ENCODE peak calls at places on chromosomes 6 and 20, in six cellular contexts. X, F, L, S, U and E are unnamed samples.
A peak's percentile ranks its signal among the peaks of the same experiment; 100 is the strongest.

GRCh38 chr6:141218583-141218982 is 914.1 kb upstream of the GJE1 start:
- DNase-seq in X (no peak), F (no peak), L (no peak), S (no peak), U (no peak), E (peak; percentile 58)

GRCh38 chr6:31121131-31121790 is 1.0 kb upstream of the CDSN start:
- DNase-seq in X (no peak), F (no peak), L (no peak), S (no peak), U (no peak), E (no peak)

GRCh38 chr6:36755435-36756348 is 58.1 kb downstream of the RAB44 start:
- DNase-seq in X (no peak), F (no peak), L (no peak), S (no peak), U (peak; percentile 44), E (peak; percentile 80)

GRCh38 chr6:100432136-100432535 is 32.6 kb downstream of the SIM1 start:
- DNase-seq in X (no peak), F (no peak), L (no peak), S (no peak), U (no peak), E (no peak)

GRCh38 chr20:4813076-4813838 is 91.5 kb downstream of the PRND start:
- DNase-seq in X (no peak), F (no peak), L (no peak), S (no peak), U (no peak), E (peak; percentile 84)

GRCh38 chr20:64256282-64256947 is 867 bp downstream of the PCMTD2 start:
- DNase-seq in X (no peak), F (no peak), L (no peak), S (no peak), U (no peak), E (no peak)

GRCh38 chr6:3797231-3798200 is 46.0 kb upstream of the PXDC1 start:
- DNase-seq in X (no peak), F (peak; percentile 60), L (no peak), S (no peak), U (no peak), E (no peak)

GRCh38 chr20:49276201-49276894 is 1.5 kb downstream of the ZNFX1 start:
- DNase-seq in X (no peak), F (peak; percentile 41), L (no peak), S (no peak), U (no peak), E (peak; percentile 73)